ENCODE peak calls at places on chromosomes 3 and 15, in five cellular contexts. L is sigmoid colon, N is heart left ventricle, O is vagina, H is thoracic aorta. P is an unnamed sample.

GRCh38 chr3:117820900-117821299 is 1111.3 kb downstream of the TUSC7 start:
- DNase-seq in O (no peak), L (no peak), H (no peak), N (no peak), P (no peak)

GRCh38 chr3:16329792-16330061 is 64.7 kb downstream of the OXNAD1 start:
- DNase-seq in H (no peak), N (no peak), L (no peak), O (no peak), P (no peak)

GRCh38 chr15:68650901-68651709 is 72.3 kb downstream of the CORO2B start:
- DNase-seq in O (peak; percentile 52), L (peak; percentile 76), N (no peak), H (no peak), P (no peak)

GRCh38 chr3:132135628-132136333 is 101.0 kb upstream of the CPNE4 start:
- DNase-seq in H (no peak), L (no peak), O (no peak), N (no peak), P (no peak)

GRCh38 chr15:59993950-59994401 is 10.1 kb upstream of the FOXB1 start:
- DNase-seq in H (no peak), N (no peak), L (no peak), O (no peak), P (no peak)

GRCh38 chr15:36414670-36415069 is 164.8 kb upstream of the CDIN1 start:
- DNase-seq in H (no peak), L (no peak), N (no peak), O (no peak), P (no peak)

GRCh38 chr3:1774597-1774996 is 324.1 kb upstream of the CNTN4 start:
- DNase-seq in O (no peak), L (no peak), N (no peak), H (no peak), P (no peak)

GRCh38 chr15:84598250-84598649 is 2.6 kb upstream of the ZSCAN2 start:
- DNase-seq in N (no peak), H (no peak), O (no peak), L (no peak), P (no peak)

GRCh38 chr3:159764211-159765024 is 224.2 kb upstream of the IL12A start:
- DNase-seq in L (peak; percentile 89), H (peak; percentile 25), N (peak; percentile 82), O (no peak), P (no peak)

GRCh38 chr3:161371441-161372320 is at the start of gene SPTSSB:
- DNase-seq in N (peak; percentile 23), O (no peak), H (no peak), L (peak; percentile 54), P (peak; percentile 64)

GRCh38 chr3:169990431-169990830 is 23.8 kb downstream of the SEC62 start:
- DNase-seq in N (no peak), H (no peak), O (no peak), L (no peak), P (no peak)

GRCh38 chr3:181040030-181040429 is 50.5 kb upstream of the DNAJC19 start:
- DNase-seq in L (no peak), N (no peak), O (no peak), H (no peak), P (no peak)

GRCh38 chr3:179533274-179533673 is 29.5 kb upstream of the ACTL6A start:
- DNase-seq in N (no peak), L (no peak), O (no peak), H (no peak), P (no peak)

GRCh38 chr15:64857421-64857820 is 15.7 kb downstream of the PLEKHO2 start:
- DNase-seq in N (no peak), O (no peak), L (no peak), H (no peak), P (no peak)

GRCh38 chr3:177337548-177338331 is 140.5 kb upstream of the TBL1XR1 start:
- DNase-seq in H (no peak), N (no peak), L (no peak), O (no peak), P (no peak)

GRCh38 chr3:133663569-133664313 is 2.0 kb upstream of the TOPBP1 start:
- DNase-seq in N (no peak), H (no peak), L (no peak), O (no peak), P (no peak)

GRCh38 chr3:138197058-138197457 is 10.0 kb downstream of the ARMC8 start:
- DNase-seq in N (no peak), L (no peak), H (no peak), O (no peak), P (no peak)

GRCh38 chr3:23809840-23810341 is 4.1 kb downstream of the UBE2E1 start:
- DNase-seq in L (no peak), H (no peak), N (no peak), O (no peak), P (no peak)
- H3K4me1 ChIP-seq in L (no peaks in the 10 kb centered on the region), H (peaks cover 22% of the 10 kb centered on the region), N (peaks cover 59% of the 10 kb centered on the region), O (peaks cover 58% of the 10 kb centered on the region), P (peaks cover 28% of the 10 kb centered on the region)

GRCh38 chr3:189317911-189318310 is 146.1 kb downstream of the TPRG1 start:
- DNase-seq in N (no peak), H (no peak), L (no peak), O (no peak), P (no peak)

GRCh38 chr3:189320511-189320910 is 148.7 kb downstream of the TPRG1 start:
- DNase-seq in O (no peak), L (no peak), H (no peak), N (no peak), P (no peak)

GRCh38 chr3:189324538-189325138 is 152.9 kb downstream of the TPRG1 start:
- DNase-seq in H (no peak), N (no peak), L (no peak), O (no peak), P (no peak)

GRCh38 chr3:189325454-189325853 is 153.7 kb downstream of the TPRG1 start:
- DNase-seq in L (no peak), N (no peak), H (no peak), O (no peak), P (no peak)

GRCh38 chr3:189322339-189322738 is 150.6 kb downstream of the TPRG1 start:
- DNase-seq in H (no peak), N (no peak), O (no peak), L (no peak), P (no peak)
- H3K27ac ChIP-seq in H (no peak overlapping the region), N (no peak overlapping the region), O (no peak overlapping the region), L (no peak overlapping the region), P (no peak overlapping the region)

GRCh38 chr15:38085104-38085503 is 150.7 kb downstream of the TMCO5A start:
- DNase-seq in O (no peak), N (no peak), L (no peak), H (no peak), P (no peak)
- H3K4me3 ChIP-seq in O (no peak overlapping the region), N (no peak overlapping the region), L (no peak overlapping the region), H (no peak overlapping the region), P (no peak overlapping the region)

DNA sequence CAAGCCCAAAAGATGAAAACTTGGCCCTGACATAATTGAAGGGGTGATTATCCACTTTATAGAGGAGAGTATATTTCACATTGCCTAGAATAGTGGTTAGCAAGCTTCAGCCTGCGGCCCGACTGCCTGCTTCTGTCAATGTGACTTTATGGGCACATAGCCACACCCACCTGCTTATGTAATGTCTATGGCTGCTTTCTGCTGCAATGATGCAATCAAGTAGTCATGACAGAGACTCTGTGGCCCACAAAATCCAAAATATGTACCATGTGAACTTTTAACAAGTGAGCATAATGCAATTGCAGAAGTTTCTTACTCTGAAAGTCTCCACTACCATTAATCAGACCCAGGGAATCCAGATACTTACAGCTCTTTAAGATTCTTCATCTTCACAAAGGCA is 103.1 kb downstream of the LRIG1 start:
- DNase-seq in L (peak; percentile 93), N (no peak), H (no peak), O (no peak), P (no peak)
- H3K4me1 ChIP-seq in L (no peaks in the 10 kb centered on the region), N (peaks cover 50% of the 10 kb centered on the region), H (peaks cover 48% of the 10 kb centered on the region), O (peaks cover 52% of the 10 kb centered on the region), P (peaks cover 28% of the 10 kb centered on the region)

GRCh38 chr3:31226331-31226730 is 306.4 kb upstream of the STT3B start:
- DNase-seq in O (no peak), H (no peak), N (no peak), L (no peak), P (no peak)

GRCh38 chr3:31224936-31225335 is 307.8 kb upstream of the STT3B start:
- DNase-seq in H (no peak), L (no peak), O (no peak), N (no peak), P (no peak)

GRCh38 chr3:31225923-31226322 is 306.8 kb upstream of the STT3B start:
- DNase-seq in O (no peak), N (no peak), L (no peak), H (no peak), P (no peak)

GRCh38 chr3:31230425-31230824 is 302.3 kb upstream of the STT3B start:
- DNase-seq in N (no peak), H (no peak), L (no peak), O (no peak), P (no peak)

DNA sequence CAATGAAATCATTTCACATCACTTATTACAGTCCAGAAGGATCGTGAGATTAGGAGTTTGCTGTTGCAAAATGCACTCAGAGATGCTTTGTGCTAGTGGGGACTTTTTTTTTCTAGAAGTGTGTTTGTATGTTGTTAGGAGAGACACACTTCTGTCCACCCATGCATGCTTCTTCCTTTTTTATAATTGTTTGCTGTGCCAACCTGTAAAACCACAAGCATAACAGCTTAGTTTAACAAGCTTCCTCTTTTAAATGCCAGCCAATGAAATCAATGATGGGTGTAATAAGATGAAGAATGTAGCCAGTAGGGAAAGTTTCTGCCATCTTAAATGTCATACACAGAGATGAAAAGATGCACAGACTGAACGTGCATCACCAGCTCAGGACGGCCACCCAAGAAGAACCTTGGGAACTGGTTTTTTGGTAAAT is 305.6 kb upstream of the STT3B start:
- DNase-seq in N (no peak), H (no peak), O (no peak), L (no peak), P (no peak)
- H3K27ac ChIP-seq in N (no peak overlapping the region), H (no peak overlapping the region), O (no peak overlapping the region), L (no peak overlapping the region), P (no peak overlapping the region)

DNA sequence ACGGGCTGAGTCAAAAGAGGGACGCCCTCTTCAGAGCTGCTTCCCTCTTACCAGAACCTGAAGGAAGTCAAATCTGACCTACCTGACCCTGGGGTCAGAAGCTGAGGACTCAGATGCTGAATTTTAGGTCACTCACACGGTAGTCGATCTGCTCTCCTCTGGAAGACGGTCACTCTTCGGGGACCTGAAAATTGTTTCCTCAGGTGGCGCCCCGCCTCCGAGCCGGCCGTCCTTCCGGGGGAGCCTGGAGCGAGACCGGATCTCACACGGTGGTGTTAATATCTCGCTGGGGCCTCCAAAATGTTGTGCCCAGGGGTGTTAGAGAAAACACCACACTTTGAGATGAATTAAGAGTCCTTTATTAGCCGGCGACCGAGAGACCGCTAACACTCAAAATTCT is 737.2 kb downstream of the SI start:
- DNase-seq in N (no peak), H (no peak), O (no peak), L (no peak), P (no peak)
- H3K4me3 ChIP-seq in N (no peak overlapping the region), H (no peak overlapping the region), O (no peak overlapping the region), L (no peak overlapping the region), P (no peak overlapping the region)

GRCh38 chr3:23741403-23741706 is 64.4 kb upstream of the UBE2E1 start:
- DNase-seq in N (no peak), H (no peak), O (no peak), L (no peak), P (no peak)
- H3K4me1 ChIP-seq in N (peaks cover 21% of the 10 kb centered on the region), H (peaks cover 16% of the 10 kb centered on the region), O (peaks cover 13% of the 10 kb centered on the region), L (no peaks in the 10 kb centered on the region), P (peaks cover 3% of the 10 kb centered on the region)

P was measured in ascending aorta.